ENCODE peak calls at places on chromosomes 7 and 10, in eight cellular contexts. T is cardiac fibroblast; Q is AG10803; F is activated T-cell treated with anti-CD3 and anti-CD28 coated beads, Interleukin-2, amount 50 U/mL, for 72 hours; B is mesenchymal stem cell; J is AG04450; O is A549; W is stomach. M is an unnamed sample.

GRCh38 chr7:108415821-108416536 is 40.3 kb downstream of the NRCAM start:
- DNase-seq in T (peak; percentile 89), Q (peak; percentile 20), F (peak; percentile 44), B (peak; percentile 19), J (no peak), O (peak; percentile 56), W (no peak), M (no peak)

GRCh38 chr7:23471090-23471859 is 984 bp upstream of the IGF2BP3 start:
- DNase-seq in T (peak; percentile 58), Q (no peak), F (peak; percentile 53), B (peak; percentile 89), J (no peak), O (peak; percentile 80), W (no peak), M (peak; percentile 60)

GRCh38 chr7:158344706-158345300 is 242.8 kb downstream of the PTPRN2 start:
- DNase-seq in T (no peak), Q (no peak), F (no peak), B (no peak), J (no peak), O (no peak), W (no peak), M (no peak)

GRCh38 chr7:18849130-18849529 is 268.3 kb downstream of the TWIST1 start:
- DNase-seq in T (no peak), Q (no peak), F (no peak), B (no peak), J (no peak), O (no peak), W (no peak), M (no peak)

GRCh38 chr10:90148121-90148855 is 446.9 kb downstream of the KIF20B start:
- DNase-seq in T (peak; percentile 69), Q (no peak), F (no peak), B (peak; percentile 59), J (no peak), O (no peak), W (no peak), M (peak; percentile 4)

GRCh38 chr7:17493451-17493850 is 195.0 kb downstream of the AHR start:
- DNase-seq in T (peak; percentile 23), Q (peak; percentile 54), F (no peak), B (no peak), J (no peak), O (no peak), W (no peak), M (no peak)

GRCh38 chr10:27646194-27646593 is 99.4 kb downstream of the MKX start:
- DNase-seq in T (peak; percentile 30), Q (peak; percentile 88), F (no peak), B (no peak), J (no peak), O (no peak), W (no peak), M (peak; percentile 24)

GRCh38 chr10:121870413-121870812 is 57.4 kb downstream of the ATE1 start:
- DNase-seq in T (no peak), Q (no peak), F (no peak), B (no peak), J (no peak), O (no peak), W (no peak), M (no peak)

GRCh38 chr7:6279937-6280336 is 7.5 kb upstream of the CYTH3 start:
- DNase-seq in T (no peak), Q (no peak), F (no peak), B (no peak), J (no peak), O (no peak), W (no peak), M (no peak)

GRCh38 chr7:141012696-141013344 is 1.9 kb downstream of the MRPS33 start:
- DNase-seq in T (peak; percentile 54), Q (no peak), F (peak; percentile 15), B (peak; percentile 22), J (no peak), O (no peak), W (no peak), M (peak; percentile 1)

GRCh38 chr10:77493851-77494788 is 143.5 kb downstream of the KCNMA1 start:
- DNase-seq in T (peak; percentile 46), Q (peak; percentile 37), F (no peak), B (peak; percentile 53), J (no peak), O (peak; percentile 36), W (no peak), M (no peak)

GRCh38 chr10:86850481-86850880 is 94.1 kb downstream of the BMPR1A start:
- DNase-seq in T (no peak), Q (no peak), F (no peak), B (no peak), J (no peak), O (no peak), W (no peak), M (no peak)

GRCh38 chr7:97982647-97983046 is 7.3 kb downstream of the OCM2 start:
- DNase-seq in T (no peak), Q (no peak), F (no peak), B (no peak), J (no peak), O (no peak), W (no peak), M (no peak)

GRCh38 chr7:111734955-111735660 is 172.8 kb upstream of the IMMP2L start:
- DNase-seq in T (no peak), Q (no peak), F (no peak), B (no peak), J (no peak), O (no peak), W (no peak), M (no peak)

GRCh38 chr10:46547881-46548780 is 8.3 kb downstream of the GPRIN2 start:
- DNase-seq in T (no peak), Q (peak; percentile 9), F (no peak), B (no peak), J (no peak), O (peak; percentile 31), W (peak; percentile 31), M (no peak)

GRCh38 chr7:28258240-28258639 is 77.6 kb upstream of the JAZF1 start:
- DNase-seq in T (no peak), Q (no peak), F (no peak), B (no peak), J (no peak), O (no peak), W (no peak), M (no peak)

GRCh38 chr10:17454181-17454800 is at the start of gene ST8SIA6:
- DNase-seq in T (peak; percentile 24), Q (peak; percentile 43), F (peak; percentile 66), B (peak; percentile 47), J (no peak), O (peak; percentile 58), W (peak; percentile 44), M (peak; percentile 11)

GRCh38 chr7:75993689-75994387 is 557 bp downstream of the TMEM120A start:
- DNase-seq in T (peak; percentile 48), Q (peak; percentile 51), F (peak; percentile 22), B (peak; percentile 84), J (no peak), O (peak; percentile 87), W (peak; percentile 53), M (peak; percentile 44)

GRCh38 chr7:16323313-16323712 is 98.0 kb downstream of the CRPPA start:
- DNase-seq in T (no peak), Q (no peak), F (no peak), B (no peak), J (no peak), O (no peak), W (no peak), M (no peak)

GRCh38 chr7:118153551-118154177 is 30.3 kb upstream of the LSM8 start:
- DNase-seq in T (peak; percentile 61), Q (peak; percentile 41), F (peak; percentile 29), B (peak; percentile 14), J (no peak), O (no peak), W (no peak), M (no peak)

GRCh38 chr10:103731609-103732270 is 123.6 kb downstream of the SH3PXD2A start:
- DNase-seq in T (no peak), Q (no peak), F (no peak), B (no peak), J (no peak), O (no peak), W (no peak), M (no peak)

GRCh38 chr7:157688439-157689268 is 351.9 kb downstream of the DNAJB6 start:
- DNase-seq in T (no peak), Q (no peak), F (no peak), B (no peak), J (no peak), O (no peak), W (no peak), M (no peak)

GRCh38 chr7:107967420-107967819 is 35.5 kb downstream of the LAMB1 start:
- DNase-seq in T (no peak), Q (no peak), F (no peak), B (no peak), J (no peak), O (no peak), W (no peak), M (no peak)

GRCh38 chr7:44980393-44981034 is 1.7 kb upstream of the MYO1G start:
- DNase-seq in T (peak; percentile 44), Q (peak; percentile 33), F (peak; percentile 90), B (peak; percentile 47), J (no peak), O (no peak), W (no peak), M (no peak)

GRCh38 chr7:99112097-99112496 is 31.8 kb downstream of the SMURF1 start:
- DNase-seq in T (peak; percentile 45), Q (no peak), F (no peak), B (peak; percentile 71), J (no peak), O (no peak), W (no peak), M (no peak)

GRCh38 chr10:30330512-30331168 is 18.4 kb downstream of the MTPAP start:
- DNase-seq in T (no peak), Q (no peak), F (no peak), B (no peak), J (no peak), O (no peak), W (no peak), M (no peak)

M was measured in amniotic stem cell.